ENCODE peak calls at places on chromosome 4, in five cellular contexts. N is GM23248, S is ascending aorta, U is NT2/D1, W is transverse colon. L is an unnamed sample.
A peak's percentile ranks its signal among the peaks of the same experiment; 100 is the strongest.

GRCh38 chr4:26762650-26763049 is 98.0 kb upstream of the STIM2 start:
- DNase-seq in W (peak; percentile 17), U (no peak), N (no peak), S (no peak), L (no peak)

GRCh38 chr4:123597586-123597985 is 201.0 kb downstream of the SPRY1 start:
- DNase-seq in U (no peak), S (no peak), W (no peak), N (peak; percentile 54), L (no peak)

GRCh38 chr4:92059615-92060014 is 244.2 kb upstream of the GRID2 start:
- DNase-seq in S (no peak), W (no peak), U (no peak), N (no peak), L (no peak)

GRCh38 chr4:85901500-85901899 is 426.6 kb downstream of the ARHGAP24 start:
- DNase-seq in U (no peak), N (peak; percentile 41), W (no peak), S (no peak), L (no peak)

GRCh38 chr4:128573781-128574508 is 235.6 kb upstream of the JADE1 start:
- DNase-seq in N (peak; percentile 89), W (no peak), U (no peak), S (no peak), L (no peak)

GRCh38 chr4:93748943-93749342 is 79.6 kb upstream of the ATOH1 start:
- DNase-seq in W (no peak), N (no peak), S (no peak), U (no peak), L (no peak)

GRCh38 chr4:71663780-71664179 is 120.1 kb downstream of the GC start:
- DNase-seq in N (no peak), S (no peak), W (no peak), U (no peak), L (no peak)

GRCh38 chr4:80172203-80172602 is 25.1 kb upstream of the PRDM8 start:
- DNase-seq in S (no peak), U (no peak), N (peak; percentile 22), W (no peak), L (no peak)

GRCh38 chr4:128823025-128823661 is 13.6 kb downstream of the JADE1 start:
- DNase-seq in S (no peak), U (no peak), N (peak; percentile 95), W (no peak), L (no peak)

GRCh38 chr4:1870328-1870577 is 940 bp upstream of the NSD2 start:
- DNase-seq in S (peak; percentile 42), W (peak; percentile 94), N (peak; percentile 93), U (peak; percentile 73), L (peak; percentile 42)

GRCh38 chr4:26803462-26803861 is 57.2 kb upstream of the STIM2 start:
- DNase-seq in N (peak; percentile 52), U (no peak), W (no peak), S (no peak), L (no peak)

GRCh38 chr4:8590546-8590880 is 2.1 kb upstream of the CPZ start:
- DNase-seq in W (no peak), S (no peak), N (no peak), U (no peak), L (no peak)

GRCh38 chr4:3656441-3657376 is 109.5 kb upstream of the ADRA2C start:
- DNase-seq in S (no peak), N (no peak), W (no peak), U (no peak), L (no peak)

GRCh38 chr4:78687818-78688217 is 88.3 kb upstream of the BMP2K start:
- DNase-seq in U (no peak), N (no peak), S (no peak), W (no peak), L (no peak)

GRCh38 chr4:4662230-4662629 is 120.4 kb upstream of the STX18 start:
- DNase-seq in S (no peak), U (no peak), N (no peak), W (no peak), L (no peak)

GRCh38 chr4:171644430-171645057 is 168.7 kb upstream of the GALNTL6 start:
- DNase-seq in S (no peak), W (no peak), U (no peak), N (no peak), L (no peak)

GRCh38 chr4:134747108-134747805 is 545.7 kb upstream of the PABPC4L start:
- DNase-seq in W (no peak), N (no peak), U (no peak), S (no peak), L (no peak)

GRCh38 chr4:87216469-87216868 is 3.9 kb downstream of the KLHL8 start:
- DNase-seq in U (no peak), S (no peak), W (no peak), N (no peak), L (no peak)

GRCh38 chr4:78484574-78484973 is 67.0 kb upstream of the ANXA3 start:
- DNase-seq in U (no peak), N (no peak), W (no peak), S (no peak), L (no peak)

GRCh38 chr4:11701978-11702377 is 273.3 kb upstream of the HS3ST1 start:
- DNase-seq in S (no peak), U (no peak), N (no peak), W (no peak), L (no peak)

GRCh38 chr4:11698033-11698432 is 269.3 kb upstream of the HS3ST1 start:
- DNase-seq in W (no peak), N (no peak), S (no peak), U (no peak), L (no peak)

GRCh38 chr4:11702886-11703555 is 274.3 kb upstream of the HS3ST1 start:
- DNase-seq in W (no peak), U (no peak), N (no peak), S (no peak), L (no peak)

GRCh38 chr4:11698846-11699590 is 270.3 kb upstream of the HS3ST1 start:
- DNase-seq in N (no peak), W (no peak), U (no peak), S (no peak), L (no peak)

DNA sequence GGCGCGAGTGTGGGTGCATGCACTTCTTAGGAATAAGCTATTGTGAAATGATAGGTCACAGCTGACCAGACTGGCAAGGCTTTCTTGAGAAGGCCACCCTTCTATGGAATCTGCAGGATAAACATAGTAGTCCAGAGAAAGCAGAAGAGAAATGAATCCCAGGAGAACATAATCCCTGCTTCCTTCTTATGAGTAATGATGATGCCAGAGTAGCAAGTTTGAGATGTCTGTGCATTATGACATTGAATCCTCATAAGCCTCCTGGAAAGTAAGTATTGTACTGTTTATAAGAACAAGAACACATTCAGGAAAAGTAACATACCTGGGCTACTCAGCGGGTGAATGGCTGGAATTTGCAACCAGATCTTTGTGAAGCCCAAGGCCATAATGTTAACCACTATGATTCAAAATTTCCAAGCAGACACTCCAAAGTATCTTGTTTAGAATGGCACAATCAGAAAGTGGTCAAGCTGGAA is 272.1 kb upstream of the HS3ST1 start:
- DNase-seq in U (no peak), S (no peak), N (no peak), W (no peak), L (no peak)
- H3K9me3 ChIP-seq in U (no peaks in the 10 kb centered on the region), S (no peaks in the 10 kb centered on the region), N (no peaks in the 10 kb centered on the region), W (no peaks in the 10 kb centered on the region), L (no peaks in the 10 kb centered on the region)

GRCh38 chr4:125486354-125486753 is 171.6 kb downstream of the FAT4 start:
- DNase-seq in W (no peak), S (no peak), N (no peak), U (no peak), L (no peak)

GRCh38 chr4:125482822-125483221 is 168.1 kb downstream of the FAT4 start:
- DNase-seq in W (no peak), N (no peak), U (no peak), S (no peak), L (no peak)

GRCh38 chr4:125483278-125483677 is 168.5 kb downstream of the FAT4 start:
- DNase-seq in N (no peak), W (no peak), S (no peak), U (no peak), L (no peak)

GRCh38 chr4:125481334-125481733 is 166.6 kb downstream of the FAT4 start:
- DNase-seq in U (no peak), S (no peak), N (no peak), W (no peak), L (no peak)

GRCh38 chr4:125484912-125485311 is 170.2 kb downstream of the FAT4 start:
- DNase-seq in N (no peak), W (no peak), U (no peak), S (no peak), L (no peak)
- H3K9me3 ChIP-seq in N (no peaks in the 10 kb centered on the region), W (no peaks in the 10 kb centered on the region), U (no peaks in the 10 kb centered on the region), S (no peaks in the 10 kb centered on the region), L (no peaks in the 10 kb centered on the region)

GRCh38 chr4:98687876-98688275 is 29.5 kb upstream of the TSPAN5 start:
- DNase-seq in W (no peak), N (peak; percentile 32), U (no peak), S (no peak), L (no peak)
- H3K9me3 ChIP-seq in W (no peaks in the 10 kb centered on the region), N (no peaks in the 10 kb centered on the region), U (no peaks in the 10 kb centered on the region), S (no peaks in the 10 kb centered on the region), L (no peaks in the 10 kb centered on the region)

GRCh38 chr4:9949573-9949972 is 71.7 kb downstream of the SLC2A9 start:
- DNase-seq in S (no peak), U (no peak), W (no peak), N (no peak), L (no peak)
- H3K9me3 ChIP-seq in S (no peaks in the 10 kb centered on the region), U (no peaks in the 10 kb centered on the region), W (no peaks in the 10 kb centered on the region), N (no peaks in the 10 kb centered on the region), L (no peaks in the 10 kb centered on the region)